ENCODE peak calls at places on chromosome 10, in eight cellular contexts. L, Q, U, Y, T, C, R and I are unnamed samples.
A peak's percentile ranks its signal among the peaks of the same experiment; 100 is the strongest.

GRCh38 chr10:59027975-59028640 is 148.3 kb upstream of the PHYHIPL start:
- DNase-seq in C (peak; percentile 31), T (no peak), U (peak; percentile 43), R (no peak), Y (no peak), Q (no peak), L (no peak), I (no peak)

GRCh38 chr10:99529483-99530107 is 3.1 kb upstream of the NKX2-3 start:
- DNase-seq in U (no peak), R (peak; percentile 68), T (no peak), Q (peak; percentile 16), C (peak; percentile 18), L (no peak), Y (no peak), I (no peak)

GRCh38 chr10:123536176-123536845 is 129.8 kb upstream of the GPR26 start:
- DNase-seq in R (no peak), L (no peak), C (no peak), Q (no peak), T (no peak), Y (no peak), U (no peak), I (no peak)

GRCh38 chr10:69866688-69867461 is 65.2 kb downstream of the COL13A1 start:
- DNase-seq in T (no peak), Q (peak; percentile 75), R (peak; percentile 85), Y (peak; percentile 43), C (peak; percentile 91), L (no peak), U (peak; percentile 91), I (no peak)

GRCh38 chr10:78443900-78444571 is 410.4 kb downstream of the RPS24 start:
- DNase-seq in T (no peak), C (no peak), Q (no peak), U (no peak), Y (no peak), R (no peak), L (no peak), I (no peak)

GRCh38 chr10:89793649-89794254 is 92.4 kb downstream of the KIF20B start:
- DNase-seq in U (peak; percentile 63), C (peak; percentile 79), T (peak; percentile 17), R (peak; percentile 82), Q (no peak), Y (peak; percentile 27), L (peak; percentile 27), I (peak; percentile 33)

GRCh38 chr10:34996843-34997242 is 93.3 kb downstream of the CUL2 start:
- DNase-seq in Y (no peak), R (no peak), Q (peak; percentile 13), L (no peak), C (peak; percentile 37), T (peak; percentile 55), U (no peak), I (peak; percentile 89)

GRCh38 chr10:84179059-84179710 is 5.6 kb downstream of the GPR15LG start:
- DNase-seq in Q (no peak), Y (no peak), U (peak; percentile 53), L (no peak), T (peak; percentile 84), R (no peak), C (no peak), I (peak; percentile 34)

GRCh38 chr10:117461766-117462423 is 80.7 kb upstream of the EMX2 start:
- DNase-seq in U (peak; percentile 88), Q (peak; percentile 76), T (peak; percentile 88), L (no peak), Y (no peak), R (no peak), C (peak; percentile 85), I (peak; percentile 97)

GRCh38 chr10:34281661-34282060 is 533.4 kb downstream of the PARD3 start:
- DNase-seq in Q (no peak), L (no peak), C (no peak), Y (no peak), T (no peak), R (no peak), U (no peak), I (no peak)

DNA sequence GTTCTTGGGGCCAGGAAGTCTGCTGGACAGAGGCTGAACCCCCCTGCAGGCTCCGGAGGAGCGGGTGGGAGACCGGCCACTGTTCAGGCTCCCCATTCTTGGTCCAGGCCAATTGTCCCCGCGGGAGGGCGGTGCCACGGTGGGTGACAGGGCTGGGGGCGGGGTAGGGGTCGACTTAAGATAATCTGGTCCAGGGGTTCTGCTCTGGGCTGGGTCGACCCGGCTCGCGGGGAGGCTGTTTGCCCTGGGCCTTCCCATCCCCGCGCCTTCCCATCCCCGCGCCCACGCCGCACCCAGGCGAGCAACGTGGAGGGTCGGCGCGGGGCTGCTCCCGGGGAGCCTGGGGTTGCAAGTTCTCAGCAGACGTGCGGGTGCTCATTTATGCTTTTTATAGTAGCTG is 7.3 kb upstream of the GLRX3 start:
- DNase-seq in Q (no peak), Y (no peak), L (no peak), C (no peak), T (no peak), U (no peak), R (peak; percentile 18), I (no peak)
- H3K4me3 ChIP-seq in Q (no peak overlapping the region), Y (no peak overlapping the region), L (no peak overlapping the region), C (no peak overlapping the region), T (no peak overlapping the region), U (no peak overlapping the region), R (no peak overlapping the region), I (no peak overlapping the region)

DNA sequence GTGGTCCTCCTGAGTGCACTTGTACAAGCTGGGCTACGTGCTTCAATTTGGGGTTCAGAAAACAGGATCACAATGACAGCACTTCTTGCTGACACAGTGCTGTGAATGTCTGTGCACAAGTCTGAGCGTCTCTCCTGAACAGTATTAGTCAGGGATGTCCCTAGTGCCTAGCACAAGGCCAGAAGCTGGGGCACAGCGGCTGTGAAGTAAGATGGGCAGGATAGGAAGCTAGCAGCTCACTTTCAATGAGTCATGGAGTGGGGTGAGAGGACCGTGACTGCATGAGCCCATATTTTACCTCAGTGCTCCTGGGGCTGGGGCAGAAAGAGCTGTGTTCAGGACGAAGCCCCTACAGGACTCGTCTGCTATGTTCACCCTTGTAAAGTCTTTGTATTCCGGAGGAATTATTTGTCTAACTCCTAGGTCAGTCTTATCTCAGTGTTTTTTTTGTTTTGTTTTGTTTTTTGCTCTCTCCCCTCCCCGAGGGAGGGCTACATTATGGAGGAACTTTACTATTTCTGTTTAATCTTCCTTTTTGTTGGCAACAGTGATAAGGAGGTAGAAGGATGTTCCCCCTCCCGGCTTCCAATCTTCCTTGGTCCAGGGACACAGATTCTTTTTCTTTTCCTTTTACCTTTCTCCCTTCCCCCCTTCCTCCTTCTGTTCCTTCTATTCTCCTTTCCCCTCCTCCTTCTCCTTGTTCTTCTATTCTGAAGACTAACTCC is 2.8 kb upstream of the LRMDA start:
- DNase-seq in T (no peak), Q (no peak), L (no peak), Y (no peak), C (peak; percentile 9), U (peak; percentile 45), R (no peak), I (no peak)
- TF ChIP-seq CTCF in T (no peak), Q (no peak), L (no peak), Y (no peak), C (no peak), U (no peak), R (no peak), I (no peak)

GRCh38 chr10:27998178-27998953 is 513 bp downstream of the ODAD2 start:
- DNase-seq in U (peak; percentile 48), T (no peak), R (peak; percentile 73), C (peak; percentile 57), Q (peak; percentile 8), Y (peak; percentile 46), L (peak; percentile 18), I (no peak)

GRCh38 chr10:27998954-27999275 is at the start of gene ODAD2:
- DNase-seq in R (no peak), T (no peak), L (no peak), Y (no peak), U (no peak), Q (no peak), C (peak; percentile 9), I (no peak)

GRCh38 chr10:27995311-27995710 is 3.6 kb downstream of the ODAD2 start:
- DNase-seq in L (no peak), U (no peak), Y (no peak), C (no peak), R (peak; percentile 69), T (no peak), Q (no peak), I (no peak)

GRCh38 chr10:28001353-28001752 is 2.5 kb upstream of the ODAD2 start:
- DNase-seq in Q (no peak), Y (no peak), L (no peak), C (no peak), U (no peak), T (no peak), R (no peak), I (no peak)

DNA sequence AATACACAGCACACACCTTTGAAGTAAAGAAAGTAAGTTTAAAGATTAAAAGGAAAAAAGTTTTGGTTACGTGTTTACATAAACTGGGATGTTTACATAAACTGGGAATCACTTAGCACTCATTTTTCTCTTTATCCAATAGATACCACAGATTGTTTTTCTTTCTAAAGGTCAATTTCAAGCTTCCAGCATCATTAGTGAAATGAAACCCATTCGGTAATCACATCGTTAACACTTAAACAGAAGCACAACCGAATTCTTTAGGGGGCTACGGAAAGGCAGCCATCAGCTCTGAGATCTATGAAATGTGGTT is 1.1 kb downstream of the ODAD2 start:
- DNase-seq in R (no peak), L (no peak), Y (no peak), U (no peak), Q (no peak), T (no peak), C (peak; percentile 1), I (no peak)
- H3K4me3 ChIP-seq in R (peak overlapping the region; percentile 77), L (peak overlapping the region; percentile 38), Y (peak overlapping the region; percentile 66), U (peak overlapping the region; percentile 54), Q (peak overlapping the region; percentile 46), T (no peak overlapping the region), C (peak overlapping the region; percentile 68), I (peak overlapping the region; percentile 93)

GRCh38 chr10:124743188-124744046 is 761 bp downstream of the FAM53B start:
- DNase-seq in Y (no peak), T (no peak), C (peak; percentile 39), L (no peak), R (peak; percentile 63), U (peak; percentile 44), Q (no peak), I (no peak)

GRCh38 chr10:124744688-124745055 is 494 bp upstream of the FAM53B start:
- DNase-seq in U (peak; percentile 75), Q (no peak), R (no peak), Y (no peak), T (no peak), C (peak; percentile 73), L (no peak), I (no peak)

GRCh38 chr10:124745678-124746077 is 1.5 kb upstream of the FAM53B start:
- DNase-seq in Q (no peak), R (peak; percentile 46), T (no peak), U (peak; percentile 38), L (no peak), C (peak; percentile 67), Y (no peak), I (no peak)

GRCh38 chr10:124745257-124745656 is 1.1 kb upstream of the FAM53B start:
- DNase-seq in U (no peak), Q (no peak), T (no peak), C (no peak), Y (no peak), L (no peak), R (no peak), I (no peak)

GRCh38 chr10:124744047-124744687 is at the start of gene FAM53B:
- DNase-seq in U (peak; percentile 79), C (peak; percentile 70), L (peak; percentile 81), Q (peak; percentile 88), T (no peak), Y (peak; percentile 81), R (peak; percentile 97), I (no peak)
- TF ChIP-seq CTCF in U (no peak), C (no peak), L (no peak), Q (no peak), T (no peak), Y (no peak), R (no peak), I (no peak)